ENCODE peak calls at places on chromosomes 13 and 19, in five cellular contexts. F is T-helper 2 cell, K is dermis blood vessel endothelial cell, H is neural crest cell, L is amniotic stem cell. Z is an unnamed sample.

GRCh38 chr13:30690282-30691188 is 44.8 kb upstream of the ALOX5AP start:
- DNase-seq in H (no peak), L (peak), K (peak), F (peak), Z (peak)

GRCh38 chr19:49692102-49692599 is 1.2 kb downstream of the CPT1C start:
- DNase-seq in L (no peak), K (no peak), F (no peak), H (no peak), Z (no peak)

GRCh38 chr13:44259045-44260042 is 114.3 kb upstream of the SERP2 start:
- DNase-seq in K (peak), F (peak), L (no peak), H (no peak), Z (peak)

GRCh38 chr13:63124863-63125262 is 1709.2 kb upstream of the PCDH20 start:
- DNase-seq in K (peak), H (no peak), F (no peak), L (no peak), Z (no peak)

GRCh38 chr19:3188627-3189596 is 3.2 kb downstream of the NCLN start:
- DNase-seq in L (no peak), H (no peak), K (no peak), F (no peak), Z (no peak)

GRCh38 chr19:30286378-30286777 is 85.8 kb upstream of the ZNF536 start:
- DNase-seq in L (no peak), K (no peak), F (no peak), H (no peak), Z (no peak)

GRCh38 chr19:44005968-44006367 is 3.2 kb downstream of the ZNF230 start:
- DNase-seq in L (no peak), K (no peak), F (no peak), H (no peak), Z (no peak)

GRCh38 chr19:12785431-12786011 is 5.8 kb upstream of the JUNB start:
- DNase-seq in K (no peak), H (no peak), L (no peak), F (no peak), Z (no peak)

GRCh38 chr19:54526972-54527371 is 24.3 kb downstream of the LAIR2 start:
- DNase-seq in H (no peak), K (no peak), L (no peak), F (no peak), Z (no peak)

GRCh38 chr13:65990684-65991083 is 1239.5 kb downstream of the PCDH9 start:
- DNase-seq in L (no peak), F (no peak), K (no peak), H (no peak), Z (no peak)

GRCh38 chr19:13072206-13072898 is 30.3 kb downstream of the LYL1 start:
- DNase-seq in H (no peak), K (no peak), F (no peak), L (no peak), Z (no peak)

GRCh38 chr13:53242015-53242414 is 213.4 kb downstream of the OLFM4 start:
- DNase-seq in L (no peak), K (no peak), H (no peak), F (no peak), Z (no peak)

GRCh38 chr13:39370554-39370953 is 232.4 kb downstream of the LHFPL6 start:
- DNase-seq in K (no peak), L (no peak), H (no peak), F (no peak), Z (no peak)

GRCh38 chr13:38686635-38687245 is at the start of gene FREM2:
- DNase-seq in K (peak), L (no peak), H (peak), F (no peak), Z (no peak)

GRCh38 chr19:49676136-49676689 is 858 bp upstream of the PRMT1 start:
- DNase-seq in H (no peak), F (no peak), L (peak), K (peak), Z (no peak)

GRCh38 chr13:29703421-29703820 is 107.9 kb upstream of the SLC7A1 start:
- DNase-seq in H (no peak), K (no peak), L (no peak), F (no peak), Z (no peak)

GRCh38 chr19:33064117-33064777 is 441 bp downstream of the RHPN2 start:
- DNase-seq in H (no peak), L (no peak), K (peak), F (no peak), Z (no peak)

GRCh38 chr19:18097993-18098890 is 664 bp downstream of the MAST3 start:
- DNase-seq in H (no peak), K (no peak), L (no peak), F (no peak), Z (no peak)

GRCh38 chr19:6551607-6552450 is 21.0 kb downstream of the TNFSF9 start:
- DNase-seq in F (peak), K (peak), L (no peak), H (peak), Z (peak)

GRCh38 chr13:45222919-45223318 is 22.1 kb upstream of the KCTD4 start:
- DNase-seq in L (no peak), F (no peak), H (no peak), K (no peak), Z (no peak)

GRCh38 chr13:103878891-103879605 is 812.8 kb upstream of the SLC10A2 start:
- DNase-seq in H (no peak), L (no peak), K (no peak), F (no peak), Z (no peak)